ENCODE peak calls at places on chromosome 12, in four cellular contexts. R is HAP-1, I is pancreas, Z is body of pancreas. C is an unnamed sample.

GRCh38 chr12:122835693-122836026 is 403 bp downstream of the HIP1R start:
- DNase-seq in R (peak; percentile 37), Z (peak; percentile 63), I (no peak), C (no peak)

GRCh38 chr12:75579552-75579951 is 68.1 kb upstream of the KRR1 start:
- DNase-seq in Z (no peak), R (no peak), I (no peak), C (no peak)

GRCh38 chr12:98532687-98533304 is 17.4 kb downstream of the TMPO start:
- DNase-seq in I (no peak), Z (no peak), R (peak; percentile 38), C (peak; percentile 74)

GRCh38 chr12:9795945-9796344 is 31.3 kb upstream of the KLRF1 start:
- DNase-seq in I (no peak), Z (no peak), R (no peak), C (no peak)

GRCh38 chr12:58306266-58306995 is 365.1 kb downstream of the ATP23 start:
- DNase-seq in Z (no peak), R (no peak), I (no peak), C (no peak)

GRCh38 chr12:82758743-82759142 is 72.0 kb downstream of the TMTC2 start:
- DNase-seq in Z (no peak), R (no peak), I (no peak), C (no peak)

GRCh38 chr12:71397433-71397954 is 42.1 kb upstream of the LGR5 start:
- DNase-seq in Z (no peak), R (no peak), I (no peak), C (peak; percentile 24)

GRCh38 chr12:73266206-73266605 is 994.0 kb downstream of the TRHDE start:
- DNase-seq in I (no peak), Z (no peak), R (no peak), C (no peak)

GRCh38 chr12:52631676-52632459 is 13.5 kb upstream of the KRT73 start:
- DNase-seq in Z (no peak), I (no peak), R (no peak), C (no peak)

GRCh38 chr12:4700621-4701026 is 19.6 kb upstream of the GALNT8 start:
- DNase-seq in I (no peak), R (peak; percentile 10), Z (peak; percentile 29), C (peak; percentile 34)

GRCh38 chr12:642633-643477 is 20.4 kb downstream of the NINJ2 start:
- DNase-seq in R (peak; percentile 73), Z (peak; percentile 85), I (peak; percentile 80), C (peak; percentile 71)

GRCh38 chr12:110853856-110854255 is 7.1 kb downstream of the CCDC63 start:
- DNase-seq in R (no peak), I (no peak), Z (no peak), C (peak; percentile 54)

GRCh38 chr12:41462312-41462711 is 274.2 kb downstream of the PDZRN4 start:
- DNase-seq in I (no peak), R (no peak), Z (no peak), C (no peak)

GRCh38 chr12:1873531-1874149 is 44.8 kb downstream of the CACNA2D4 start:
- DNase-seq in Z (no peak), R (no peak), I (no peak), C (no peak)

GRCh38 chr12:49872781-49873181 is 29.9 kb upstream of the BCDIN3D start:
- DNase-seq in R (no peak), Z (no peak), I (no peak), C (peak; percentile 65)

GRCh38 chr12:16389594-16389993 is 42.1 kb downstream of the MGST1 start:
- DNase-seq in Z (no peak), R (no peak), I (no peak), C (peak; percentile 85)

GRCh38 chr12:49928476-49928875 is 22.1 kb upstream of the AQP2 start:
- DNase-seq in I (no peak), Z (no peak), R (no peak), C (no peak)

GRCh38 chr12:12616512-12617275 is 5.0 kb downstream of the CREBL2 start:
- DNase-seq in Z (no peak), I (no peak), R (no peak), C (no peak)

GRCh38 chr12:53174881-53175491 is 5.5 kb upstream of the ZNF740 start:
- DNase-seq in R (no peak), I (no peak), Z (peak; percentile 43), C (no peak)

GRCh38 chr12:91074068-91074819 is 16.4 kb upstream of the KERA start:
- DNase-seq in R (no peak), Z (no peak), I (no peak), C (peak; percentile 23)

GRCh38 chr12:14846878-14847580 is 3.7 kb upstream of the ART4 start:
- DNase-seq in R (no peak), I (peak; percentile 14), Z (no peak), C (peak; percentile 47)

GRCh38 chr12:108633534-108634224 is at the start of gene SELPLG:
- DNase-seq in R (no peak), I (no peak), Z (peak; percentile 32), C (no peak)

GRCh38 chr12:46678441-46678840 is 147.4 kb downstream of the SLC38A4 start:
- DNase-seq in Z (no peak), R (no peak), I (no peak), C (no peak)

GRCh38 chr12:63845726-63846125 is 1.2 kb downstream of the SRGAP1 start:
- DNase-seq in I (no peak), Z (no peak), R (peak; percentile 63), C (peak; percentile 64)

GRCh38 chr12:48999371-49000131 is at the start of gene DDN:
- DNase-seq in R (peak; percentile 88), I (no peak), Z (peak; percentile 52), C (peak; percentile 55)

GRCh38 chr12:121767525-121768016 is 25.9 kb downstream of the RHOF start:
- DNase-seq in Z (no peak), R (no peak), I (no peak), C (peak; percentile 57)

GRCh38 chr12:96890331-96890730 is 16.7 kb upstream of the NEDD1 start:
- DNase-seq in I (no peak), Z (no peak), R (no peak), C (no peak)

GRCh38 chr12:52871291-52871961 is 22.6 kb upstream of the KRT78 start:
- DNase-seq in R (no peak), Z (no peak), I (no peak), C (peak; percentile 79)

GRCh38 chr12:1795785-1796514 is 24.4 kb upstream of the LRTM2 start:
- DNase-seq in Z (peak; percentile 94), R (peak; percentile 95), I (peak; percentile 91), C (peak; percentile 90)

GRCh38 chr12:106039242-106039641 is 99.5 kb downstream of the NUAK1 start:
- DNase-seq in R (no peak), Z (no peak), I (no peak), C (no peak)
- H3K4me3 ChIP-seq in R (no peak overlapping the region), Z (no peak overlapping the region), I (no peak overlapping the region), C (no peak overlapping the region)

GRCh38 chr12:56688129-56688845 is at the start of gene PTGES3:
- DNase-seq in I (peak; percentile 97), Z (peak; percentile 98), R (peak; percentile 99), C (peak; percentile 99)

GRCh38 chr12:56687225-56688128 is 607 bp downstream of the PTGES3 start:
- DNase-seq in R (peak; percentile 50), I (peak; percentile 56), Z (peak; percentile 72), C (peak; percentile 37)

GRCh38 chr12:56688846-56689113 is 696 bp upstream of the PTGES3 start:
- DNase-seq in Z (no peak), I (no peak), R (no peak), C (no peak)

GRCh38 chr12:56682323-56682722 is 5.8 kb downstream of the PTGES3 start:
- DNase-seq in I (no peak), Z (no peak), R (peak; percentile 3), C (no peak)

DNA sequence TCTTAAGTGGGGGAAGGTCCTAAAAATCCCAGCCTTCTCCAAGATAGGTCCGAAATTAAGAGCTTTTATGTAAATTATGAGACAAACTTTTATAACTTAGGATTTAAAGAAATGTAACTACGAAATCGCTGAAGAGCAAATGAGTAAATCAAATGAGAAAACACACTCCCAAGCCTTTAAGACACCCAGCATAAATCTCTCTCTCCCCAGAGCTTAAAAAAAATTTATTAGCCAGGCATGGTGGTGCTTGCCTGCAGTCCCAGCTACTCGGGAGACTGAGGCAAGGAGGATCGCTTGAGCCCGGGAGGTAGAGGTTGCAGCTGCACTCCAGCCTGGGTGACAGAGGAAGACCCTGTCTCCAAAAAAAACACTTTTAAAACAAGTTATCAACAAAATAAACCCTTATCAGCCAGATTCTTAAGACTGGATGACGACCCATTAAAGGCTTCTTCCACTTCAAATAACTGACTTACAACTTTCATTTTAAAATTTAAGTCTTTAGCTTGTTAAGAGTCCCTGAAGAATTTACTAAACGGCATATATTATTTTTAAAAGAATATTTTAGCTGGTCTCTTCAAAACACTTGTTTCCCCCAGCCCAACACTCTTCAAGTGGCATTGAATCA is 3.2 kb downstream of the PTGES3 start:
- DNase-seq in Z (no peak), R (peak; percentile 35), I (no peak), C (no peak)
- H3K4me3 ChIP-seq in Z (no peak overlapping the region), R (peak overlapping the region; percentile 98), I (no peak overlapping the region), C (peak overlapping the region; percentile 39)

DNA sequence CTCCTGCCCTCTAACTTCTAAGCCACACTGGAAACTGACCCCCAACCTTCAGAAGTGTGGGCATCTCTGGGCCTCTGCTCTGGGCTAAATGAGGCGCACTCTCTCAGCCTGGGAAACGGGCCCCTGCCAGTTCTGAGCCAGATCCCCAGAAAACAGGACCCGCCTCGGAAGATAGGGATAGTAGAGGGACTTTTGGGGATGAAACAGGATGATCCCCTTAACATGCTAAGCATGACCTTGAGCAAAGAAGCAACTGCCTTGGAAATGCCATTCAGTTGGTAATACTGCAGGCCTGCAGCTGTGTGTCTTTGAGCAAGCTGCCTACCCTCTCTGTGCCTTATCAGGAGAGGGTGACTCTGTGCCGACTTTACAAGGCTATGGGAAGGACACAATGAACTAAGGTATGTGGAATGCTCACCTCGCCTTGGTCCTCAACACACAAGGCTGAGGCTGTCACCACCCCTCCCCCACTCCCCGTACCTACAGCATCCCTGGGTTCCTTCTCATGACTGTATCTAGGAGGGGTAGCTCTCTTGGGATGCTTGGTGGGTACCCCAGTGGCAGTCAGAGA is 54.0 kb downstream of the NCOR2 start:
- DNase-seq in R (no peak), I (no peak), Z (no peak), C (peak; percentile 39)
- H3K4me3 ChIP-seq in R (no peak overlapping the region), I (no peak overlapping the region), Z (no peak overlapping the region), C (no peak overlapping the region)

GRCh38 chr12:131737485-131737827 is 26.6 kb downstream of the SFSWAP start:
- DNase-seq in I (no peak), Z (no peak), R (no peak), C (no peak)

GRCh38 chr12:131738196-131738595 is 27.3 kb downstream of the SFSWAP start:
- DNase-seq in Z (no peak), I (no peak), R (no peak), C (no peak)

GRCh38 chr12:131735153-131735456 is 24.2 kb downstream of the SFSWAP start:
- DNase-seq in R (no peak), Z (no peak), I (no peak), C (no peak)

GRCh38 chr12:131735863-131736806 is 25.2 kb downstream of the SFSWAP start:
- DNase-seq in I (no peak), Z (no peak), R (no peak), C (no peak)

DNA sequence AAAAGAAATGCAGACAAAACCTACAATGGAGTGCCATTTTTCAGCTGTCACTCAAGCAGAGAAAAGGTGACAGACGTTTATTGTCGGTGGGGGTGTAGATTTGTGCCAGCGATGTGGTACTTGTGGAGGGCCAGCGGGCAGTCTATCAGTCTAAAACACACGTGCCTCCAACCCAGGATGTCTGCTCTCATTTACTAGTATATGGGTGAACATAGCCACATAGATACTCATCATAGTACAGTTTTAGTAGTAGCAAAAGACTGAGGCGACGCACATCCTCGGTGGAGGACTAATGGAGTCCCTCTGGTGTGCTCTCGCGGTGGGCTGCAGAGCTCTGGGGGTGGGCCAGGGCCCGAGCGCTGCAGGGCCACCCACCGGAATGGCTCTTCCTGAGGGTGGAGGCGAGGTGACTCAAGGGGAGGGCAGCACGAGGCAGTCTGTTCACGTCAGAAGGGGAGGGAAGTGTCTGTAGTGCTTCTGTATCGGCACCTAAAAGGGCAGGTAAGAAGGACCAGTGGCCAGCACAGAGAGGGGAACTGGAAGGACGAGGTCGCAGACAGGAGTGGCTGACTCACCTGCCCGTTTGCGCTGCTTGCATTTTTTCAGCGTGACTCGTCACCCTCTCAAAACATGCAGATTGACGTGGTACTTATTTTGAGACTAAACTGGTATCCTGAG is 26.1 kb downstream of the SFSWAP start:
- DNase-seq in Z (no peak), I (no peak), R (no peak), C (peak; percentile 71)
- H3K4me3 ChIP-seq in Z (no peak overlapping the region), I (no peak overlapping the region), R (no peak overlapping the region), C (peak overlapping the region; percentile 33)